ENCODE peak calls at places on chromosome 6, in four cellular contexts. One of them, this sample, is unnamed.

GRCh38 chr6:12751694-12752304 is 35.2 kb downstream of the PHACTR1 start:
- DNase-seq in H1: no peak
- DNase-seq in HCT116: no peak
- DNase-seq in HepG2: peak
- DNase-seq in this sample: peak

GRCh38 chr6:13413466-13413862 is 73.9 kb downstream of the GFOD1 start:
- DNase-seq in H1: no peak
- DNase-seq in HCT116: no peak
- DNase-seq in HepG2: peak
- DNase-seq in this sample: no peak

GRCh38 chr6:149846321-149846720 is 17.8 kb downstream of the LRP11 start:
- DNase-seq in H1: no peak
- DNase-seq in HCT116: no peak
- DNase-seq in HepG2: no peak
- DNase-seq in this sample: no peak

GRCh38 chr6:8274240-8274639 is 161.1 kb downstream of the SLC35B3 start:
- DNase-seq in H1: no peak
- DNase-seq in HCT116: no peak
- DNase-seq in HepG2: no peak
- DNase-seq in this sample: no peak

GRCh38 chr6:143000771-143001170 is 55.8 kb upstream of the HIVEP2 start:
- DNase-seq in H1: no peak
- DNase-seq in HCT116: no peak
- DNase-seq in HepG2: no peak
- DNase-seq in this sample: no peak

GRCh38 chr6:130681028-130681427 is 146.2 kb upstream of the SMLR1 start:
- DNase-seq in H1: no peak
- DNase-seq in HCT116: no peak
- DNase-seq in HepG2: no peak
- DNase-seq in this sample: no peak

GRCh38 chr6:12801141-12801540 is 84.6 kb downstream of the PHACTR1 start:
- DNase-seq in H1: no peak
- DNase-seq in HCT116: no peak
- DNase-seq in HepG2: no peak
- DNase-seq in this sample: no peak

GRCh38 chr6:149452062-149452939 is 32.5 kb downstream of the ZC3H12D start:
- DNase-seq in H1: no peak
- DNase-seq in HCT116: no peak
- DNase-seq in HepG2: peak
- DNase-seq in this sample: no peak

GRCh38 chr6:32973144-32973854 is 4.9 kb downstream of the BRD2 start:
- DNase-seq in H1: no peak
- DNase-seq in HCT116: no peak
- DNase-seq in HepG2: peak
- DNase-seq in this sample: peak

GRCh38 chr6:119224095-119224701 is 125.4 kb downstream of the MAN1A1 start:
- DNase-seq in H1: no peak
- DNase-seq in HCT116: no peak
- DNase-seq in HepG2: no peak
- DNase-seq in this sample: no peak

GRCh38 chr6:39684790-39685485 is 40.3 kb downstream of the KIF6 start:
- DNase-seq in H1: no peak
- DNase-seq in HCT116: no peak
- DNase-seq in HepG2: no peak
- DNase-seq in this sample: no peak

GRCh38 chr6:124684621-124685020 is 277.6 kb upstream of the RNF217 start:
- DNase-seq in H1: no peak
- DNase-seq in HCT116: no peak
- DNase-seq in HepG2: no peak
- DNase-seq in this sample: peak

GRCh38 chr6:136873733-136874132 is 48.4 kb upstream of the SLC35D3 start:
- DNase-seq in H1: no peak
- DNase-seq in HCT116: peak
- DNase-seq in HepG2: no peak
- DNase-seq in this sample: no peak

GRCh38 chr6:149651056-149651455 is 2.5 kb upstream of the KATNA1 start:
- DNase-seq in H1: no peak
- DNase-seq in HCT116: no peak
- DNase-seq in HepG2: no peak
- DNase-seq in this sample: no peak

GRCh38 chr6:87925373-87926060 is 122.1 kb upstream of the SPACA1 start:
- DNase-seq in H1: no peak
- DNase-seq in HCT116: no peak
- DNase-seq in HepG2: no peak
- DNase-seq in this sample: no peak

GRCh38 chr6:73732845-73733675 is 37.1 kb downstream of the CD109 start:
- DNase-seq in H1: no peak
- DNase-seq in HCT116: peak
- DNase-seq in HepG2: peak
- DNase-seq in this sample: peak

GRCh38 chr6:20673458-20673857 is 139.2 kb downstream of the CDKAL1 start:
- DNase-seq in H1: no peak
- DNase-seq in HCT116: no peak
- DNase-seq in HepG2: no peak
- DNase-seq in this sample: no peak

GRCh38 chr6:47070461-47070860 is 28.3 kb upstream of the ADGRF1 start:
- DNase-seq in H1: no peak
- DNase-seq in HCT116: no peak
- DNase-seq in HepG2: no peak
- DNase-seq in this sample: no peak

GRCh38 chr6:95087394-95088097 is 489.8 kb upstream of the MANEA start:
- DNase-seq in H1: no peak
- DNase-seq in HCT116: peak
- DNase-seq in HepG2: peak
- DNase-seq in this sample: no peak

GRCh38 chr6:35417979-35418661 is 34.0 kb upstream of the FANCE start:
- DNase-seq in H1: no peak
- DNase-seq in HCT116: no peak
- DNase-seq in HepG2: no peak
- DNase-seq in this sample: no peak

GRCh38 chr6:53119772-53120409 is 28.8 kb downstream of the GCM1 start:
- DNase-seq in H1: peak
- DNase-seq in HCT116: peak
- DNase-seq in HepG2: peak
- DNase-seq in this sample: peak

GRCh38 chr6:106820412-106820852 is 154.1 kb downstream of the CD24 start:
- DNase-seq in H1: no peak
- DNase-seq in HCT116: no peak
- DNase-seq in HepG2: no peak
- DNase-seq in this sample: no peak

GRCh38 chr6:41970436-41970846 is 28.8 kb upstream of the CCND3 start:
- DNase-seq in H1: no peak
- DNase-seq in HCT116: no peak
- DNase-seq in HepG2: no peak
- DNase-seq in this sample: no peak

GRCh38 chr6:135128268-135128914 is 52.7 kb upstream of the MYB start:
- DNase-seq in H1: no peak
- DNase-seq in HCT116: no peak
- DNase-seq in HepG2: no peak
- DNase-seq in this sample: no peak

GRCh38 chr6:52416629-52417151 is 3.5 kb upstream of the EFHC1 start:
- DNase-seq in H1: no peak
- DNase-seq in HCT116: peak
- DNase-seq in HepG2: peak
- DNase-seq in this sample: peak

GRCh38 chr6:56144538-56145324 is 102.6 kb downstream of the COL21A1 start:
- DNase-seq in H1: no peak
- DNase-seq in HCT116: no peak
- DNase-seq in HepG2: no peak
- DNase-seq in this sample: no peak

GRCh38 chr6:159892053-159892452 is 1.3 kb downstream of the MAS1 start:
- DNase-seq in H1: no peak
- DNase-seq in HCT116: no peak
- DNase-seq in HepG2: no peak
- DNase-seq in this sample: no peak

GRCh38 chr6:96420294-96420693 is 101.3 kb upstream of the UFL1 start:
- DNase-seq in H1: no peak
- DNase-seq in HCT116: no peak
- DNase-seq in HepG2: no peak
- DNase-seq in this sample: no peak

GRCh38 chr6:34145161-34146020 is 496 bp downstream of the GRM4 start:
- DNase-seq in H1: no peak
- DNase-seq in HCT116: no peak
- DNase-seq in HepG2: no peak
- DNase-seq in this sample: peak

GRCh38 chr6:152637422-152638047 is 373 bp upstream of the SYNE1 start:
- DNase-seq in H1: no peak
- DNase-seq in HCT116: no peak
- DNase-seq in HepG2: no peak
- DNase-seq in this sample: no peak

GRCh38 chr6:487956-488355 is 96.4 kb downstream of the IRF4 start:
- DNase-seq in H1: no peak
- DNase-seq in HCT116: no peak
- DNase-seq in HepG2: no peak
- DNase-seq in this sample: no peak

GRCh38 chr6:35718354-35718695 is 18.5 kb upstream of the ARMC12 start:
- DNase-seq in H1: no peak
- DNase-seq in HCT116: no peak
- DNase-seq in HepG2: no peak
- DNase-seq in this sample: peak

GRCh38 chr6:51203504-51203903 is 384.8 kb downstream of the TFAP2B start:
- DNase-seq in H1: no peak
- DNase-seq in HCT116: no peak
- DNase-seq in HepG2: no peak
- DNase-seq in this sample: no peak

GRCh38 chr6:141421378-141421777 is 711.3 kb upstream of the GJE1 start:
- DNase-seq in H1: no peak
- DNase-seq in HCT116: peak
- DNase-seq in HepG2: no peak
- DNase-seq in this sample: no peak

GRCh38 chr6:105389543-105389942 is 13.3 kb downstream of the PREP start:
- DNase-seq in H1: no peak
- DNase-seq in HCT116: no peak
- DNase-seq in HepG2: no peak
- DNase-seq in this sample: peak

GRCh38 chr6:3456395-3456767 is 469 bp downstream of the SLC22A23 start:
- DNase-seq in H1: no peak
- DNase-seq in HCT116: no peak
- DNase-seq in HepG2: no peak
- DNase-seq in this sample: no peak

GRCh38 chr6:3455490-3456394 is 1.1 kb downstream of the SLC22A23 start:
- DNase-seq in H1: no peak
- DNase-seq in HCT116: no peak
- DNase-seq in HepG2: peak
- DNase-seq in this sample: peak

GRCh38 chr6:3453410-3453809 is 3.4 kb downstream of the SLC22A23 start:
- DNase-seq in H1: no peak
- DNase-seq in HCT116: no peak
- DNase-seq in HepG2: no peak
- DNase-seq in this sample: no peak

GRCh38 chr6:3454206-3455016 is 2.4 kb downstream of the SLC22A23 start:
- DNase-seq in H1: no peak
- DNase-seq in HCT116: no peak
- DNase-seq in HepG2: peak
- DNase-seq in this sample: no peak

GRCh38 chr6:3455121-3455489 is 1.7 kb downstream of the SLC22A23 start:
- DNase-seq in H1: no peak
- DNase-seq in HCT116: no peak
- DNase-seq in HepG2: peak
- DNase-seq in this sample: no peak
- H2AFZ ChIP-seq in H1: no peak
- H2AFZ ChIP-seq in HCT116: no peak
- H2AFZ ChIP-seq in HepG2: no peak
- H2AFZ ChIP-seq in this sample: no peak

DNA sequence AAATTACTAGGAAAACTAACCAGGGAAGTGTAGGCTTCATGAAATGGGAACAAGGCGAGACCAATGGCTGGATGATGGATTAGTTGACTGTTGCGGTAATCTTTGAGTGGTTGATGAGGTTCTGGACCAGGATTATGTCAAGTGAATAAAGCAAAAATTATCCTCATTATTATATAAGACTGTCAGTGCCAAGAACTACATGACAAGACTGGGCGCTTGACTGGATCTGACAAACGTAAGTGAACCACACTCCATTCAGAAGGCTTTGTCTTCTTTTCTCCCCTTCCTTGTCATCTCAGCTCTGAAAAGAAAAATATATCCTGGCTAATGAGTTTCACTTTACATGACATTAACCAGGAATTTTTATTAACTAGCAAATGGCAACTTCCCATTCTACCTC is 150.2 kb downstream of the ELOVL4 start:
- DNase-seq in H1: no peak
- DNase-seq in HCT116: no peak
- DNase-seq in HepG2: no peak
- DNase-seq in this sample: no peak
- TF ChIP-seq POLR2AphosphoS5 in H1: no peak
- TF ChIP-seq POLR2AphosphoS5 in HCT116: no peak
- TF ChIP-seq POLR2AphosphoS5 in HepG2: no peak
- TF ChIP-seq POLR2AphosphoS5 in this sample: no peak

DNA sequence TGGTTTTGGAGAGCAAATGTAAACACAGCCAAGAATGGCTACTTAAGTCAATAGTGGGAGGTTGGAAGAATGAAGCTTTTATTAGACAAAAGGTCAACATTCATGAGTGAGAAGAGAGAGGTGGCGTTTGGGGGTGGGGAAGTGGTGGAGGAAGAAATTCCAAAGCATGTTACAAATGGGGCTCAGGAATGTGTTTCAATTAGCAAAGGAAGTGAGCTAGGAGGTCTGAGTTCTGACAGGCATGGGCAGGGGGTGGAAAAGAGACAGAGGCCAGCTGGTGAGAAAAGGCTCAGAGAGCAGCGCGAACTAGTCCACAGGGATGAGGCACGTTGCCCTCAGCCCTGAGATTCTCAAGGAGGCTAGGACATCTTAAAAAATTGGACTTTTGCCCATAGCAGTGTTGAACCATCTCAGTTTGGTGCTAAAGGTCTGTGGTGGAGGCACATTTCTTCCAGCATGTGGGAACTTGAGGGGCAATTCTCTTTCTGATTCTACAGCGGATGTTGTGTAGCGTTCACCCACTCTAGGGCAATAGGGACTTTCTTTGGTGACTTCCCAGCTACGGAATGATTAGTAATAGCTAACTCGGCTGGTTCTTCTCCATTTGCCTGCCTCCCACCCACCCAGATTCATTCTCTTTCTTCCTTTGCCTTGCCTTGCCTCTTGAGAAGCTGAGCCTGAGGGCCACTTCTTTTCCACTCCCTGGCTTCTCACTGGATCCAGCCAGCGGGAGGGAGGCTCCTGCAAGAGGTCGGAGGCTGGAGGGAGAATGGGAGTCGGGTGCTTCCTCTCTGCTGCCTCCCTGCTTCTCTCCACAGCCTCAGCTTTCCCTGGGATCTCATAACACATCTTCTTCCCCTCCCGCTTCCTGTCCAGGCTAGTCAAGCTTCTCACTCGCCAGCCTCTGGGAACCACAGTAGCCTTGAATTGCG is 45.1 kb upstream of the NEDD9 start:
- DNase-seq in H1: peak
- DNase-seq in HCT116: no peak
- DNase-seq in HepG2: peak
- DNase-seq in this sample: peak
- H2AFZ ChIP-seq in H1: peak
- H2AFZ ChIP-seq in HCT116: no peak
- H2AFZ ChIP-seq in HepG2: no peak
- H2AFZ ChIP-seq in this sample: peak

GRCh38 chr6:17393335-17394191 is at the start of gene CAP2:
- DNase-seq in H1: peak
- DNase-seq in HCT116: no peak
- DNase-seq in HepG2: peak
- DNase-seq in this sample: peak
- TF ChIP-seq POLR2AphosphoS5 in H1: peak
- TF ChIP-seq POLR2AphosphoS5 in HCT116: peak
- TF ChIP-seq POLR2AphosphoS5 in HepG2: peak
- TF ChIP-seq POLR2AphosphoS5 in this sample: peak